ENCODE peak calls at places on chromosomes 2 and 18, in four cellular contexts. U is HuH-7, S is T-helper 9 cell, F is glutamatergic neuron. O is an unnamed sample.

GRCh38 chr2:240785424-240786335 is 34.3 kb downstream of the KIF1A start:
- DNase-seq in F (peak), U (no peak), S (no peak), O (no peak)

GRCh38 chr2:47155091-47155876 is at the start of gene STPG4:
- DNase-seq in U (no peak), F (no peak), S (no peak), O (no peak)

GRCh38 chr2:45743531-45744391 is 92.3 kb downstream of the PRKCE start:
- DNase-seq in U (no peak), S (no peak), F (no peak), O (no peak)

GRCh38 chr2:141498561-141498960 is 632.3 kb downstream of the LRP1B start:
- DNase-seq in F (no peak), U (no peak), S (no peak), O (no peak)

GRCh38 chr2:65991864-65992554 is 442.9 kb upstream of the MEIS1 start:
- DNase-seq in S (no peak), U (no peak), F (no peak), O (no peak)

GRCh38 chr2:105329197-105329554 is 359 bp downstream of the TGFBRAP1 start:
- DNase-seq in F (no peak), U (peak), S (no peak), O (no peak)

GRCh38 chr18:9237982-9238381 is 96.6 kb upstream of the TWSG1 start:
- DNase-seq in U (no peak), F (no peak), S (no peak), O (no peak)

GRCh38 chr2:79368116-79368630 is 144.7 kb upstream of the CTNNA2 start:
- DNase-seq in F (no peak), S (no peak), U (no peak), O (no peak)

GRCh38 chr2:217035967-217036366 is 176.1 kb upstream of the TNP1 start:
- DNase-seq in U (no peak), F (peak), S (no peak), O (no peak)

GRCh38 chr18:62420151-62420512 is 95.0 kb downstream of the TNFRSF11A start:
- DNase-seq in U (no peak), F (no peak), S (no peak), O (no peak)

GRCh38 chr2:233178994-233179847 is 72.3 kb upstream of the ATG16L1 start:
- DNase-seq in U (no peak), S (no peak), F (no peak), O (no peak)

GRCh38 chr2:25981596-25982272 is 563 bp downstream of the KIF3C start:
- DNase-seq in F (peak), S (peak), U (peak), O (no peak)

GRCh38 chr2:157784169-157784822 is 91.8 kb downstream of the ACVR1 start:
- DNase-seq in S (no peak), U (no peak), F (no peak), O (no peak)

GRCh38 chr18:26185267-26185666 is 41.0 kb upstream of the TAF4B start:
- DNase-seq in S (no peak), U (peak), F (no peak), O (peak)

GRCh38 chr2:128563348-128563687 is 244.7 kb upstream of the HS6ST1 start:
- DNase-seq in S (no peak), F (no peak), U (no peak), O (no peak)

GRCh38 chr2:147846382-147847081 is 1.7 kb downstream of the ACVR2A start:
- DNase-seq in S (no peak), F (no peak), U (peak), O (no peak)

GRCh38 chr2:214481204-214481603 is 70.3 kb downstream of the VWC2L start:
- DNase-seq in F (no peak), U (no peak), S (no peak), O (peak)

GRCh38 chr2:168717790-168718502 is 84.5 kb upstream of the NOSTRIN start:
- DNase-seq in F (no peak), S (no peak), U (no peak), O (no peak)

GRCh38 chr2:26172189-26172865 is 561 bp upstream of the GAREM2 start:
- DNase-seq in F (peak), U (no peak), S (no peak), O (no peak)

GRCh38 chr2:210577263-210578071 is 21.1 kb downstream of the CPS1 start:
- DNase-seq in U (peak), S (no peak), F (no peak), O (peak)

GRCh38 chr2:24926602-24927252 is 6.7 kb upstream of the ADCY3 start:
- DNase-seq in S (no peak), F (no peak), U (no peak), O (no peak)

GRCh38 chr2:36367497-36368353 is 12.1 kb downstream of the CRIM1 start:
- DNase-seq in U (no peak), F (no peak), S (no peak), O (no peak)

GRCh38 chr2:219454217-219454616 is 19.6 kb downstream of the SPEG start:
- DNase-seq in U (no peak), S (no peak), F (no peak), O (no peak)

GRCh38 chr18:40407913-40408312 is 1547.1 kb upstream of the PIK3C3 start:
- DNase-seq in F (no peak), U (no peak), S (no peak), O (no peak)

GRCh38 chr2:127355407-127356008 is 32.3 kb downstream of the MAP3K2 start:
- DNase-seq in F (no peak), U (no peak), S (no peak), O (no peak)

GRCh38 chr2:217421834-217422233 is 562.0 kb upstream of the TNP1 start:
- DNase-seq in F (no peak), U (no peak), S (no peak), O (no peak)

O was measured in HTR-8/SVneo.